ENCODE peak calls at places on chromosomes 7 and 10, in five cellular contexts. L, T, V, E and O are unnamed samples.

GRCh38 chr10:129868470-129869035 is 95.5 kb downstream of the EBF3 start:
- DNase-seq in T (no peak), E (no peak), V (no peak), L (no peak), O (no peak)

GRCh38 chr10:38038107-38038931 is 27.8 kb downstream of the ZNF33A start:
- DNase-seq in V (no peak), L (no peak), T (no peak), E (no peak), O (no peak)

GRCh38 chr7:86559096-86559495 is 84.6 kb upstream of the GRM3 start:
- DNase-seq in V (no peak), T (no peak), E (no peak), L (no peak), O (no peak)

GRCh38 chr10:103800789-103801540 is 54.4 kb downstream of the SH3PXD2A start:
- DNase-seq in T (no peak), V (peak), E (no peak), L (peak), O (no peak)

GRCh38 chr7:44145419-44145968 is 4.4 kb upstream of the MYL7 start:
- DNase-seq in T (no peak), L (peak), E (peak), V (peak), O (no peak)

GRCh38 chr10:50600286-50600685 is 23.5 kb downstream of the SGMS1 start:
- DNase-seq in T (no peak), E (no peak), L (no peak), V (peak), O (no peak)

GRCh38 chr7:137953692-137954470 is 48.0 kb downstream of the CREB3L2 start:
- DNase-seq in V (peak), T (peak), E (no peak), L (no peak), O (no peak)

GRCh38 chr10:68284597-68284996 is 47.3 kb upstream of the HNRNPH3 start:
- DNase-seq in E (no peak), L (no peak), V (no peak), T (peak), O (no peak)

GRCh38 chr7:114255404-114255841 is 159.2 kb upstream of the FOXP2 start:
- DNase-seq in T (no peak), V (no peak), E (no peak), L (no peak), O (no peak)

GRCh38 chr7:128103498-128104108 is 72.4 kb upstream of the LRRC4 start:
- DNase-seq in V (no peak), E (no peak), T (peak), L (no peak), O (no peak)

GRCh38 chr7:73718438-73718881 is 1.0 kb downstream of the STX1A start:
- DNase-seq in V (no peak), E (no peak), T (no peak), L (no peak), O (no peak)

GRCh38 chr7:79646278-79646677 is 192.8 kb upstream of the MAGI2 start:
- DNase-seq in L (no peak), T (no peak), E (no peak), V (no peak), O (no peak)

GRCh38 chr10:48765527-48765926 is 80.9 kb downstream of the WDFY4 start:
- DNase-seq in V (no peak), T (no peak), E (no peak), L (no peak), O (no peak)

GRCh38 chr7:17009007-17009719 is 127.4 kb upstream of the AGR3 start:
- DNase-seq in E (no peak), L (no peak), V (peak), T (no peak), O (no peak)

GRCh38 chr7:156109076-156109475 is 296.8 kb upstream of the SHH start:
- DNase-seq in L (no peak), V (no peak), T (no peak), E (no peak), O (no peak)

GRCh38 chr7:44625899-44626511 is 19.6 kb downstream of the OGDH start:
- DNase-seq in T (no peak), E (no peak), L (peak), V (no peak), O (no peak)

GRCh38 chr10:14380746-14381145 is 50.0 kb upstream of the FRMD4A start:
- DNase-seq in T (no peak), E (no peak), L (no peak), V (peak), O (no peak)

GRCh38 chr7:94059747-94060146 is 55.6 kb upstream of the BET1 start:
- DNase-seq in E (no peak), L (no peak), V (peak), T (no peak), O (peak)

GRCh38 chr7:106068538-106068961 is 43.6 kb downstream of the SYPL1 start:
- DNase-seq in V (no peak), L (no peak), T (no peak), E (no peak), O (no peak)

GRCh38 chr10:127462643-127463295 is 86.3 kb upstream of the NPS start:
- DNase-seq in L (no peak), E (no peak), V (peak), T (no peak), O (no peak)

GRCh38 chr7:5553298-5553877 is 129.8 kb upstream of the TNRC18 start:
- DNase-seq in V (no peak), T (no peak), L (no peak), E (no peak), O (no peak)

GRCh38 chr7:92768501-92769360 is 67.6 kb downstream of the CDK6 start:
- DNase-seq in E (no peak), L (no peak), V (peak), T (peak), O (no peak)

GRCh38 chr7:18320971-18321567 is 174.5 kb upstream of the HDAC9 start:
- DNase-seq in V (peak), L (no peak), E (no peak), T (no peak), O (peak)

GRCh38 chr7:157056957-157057902 is 46.8 kb upstream of the MNX1 start:
- DNase-seq in E (no peak), V (no peak), T (no peak), L (no peak), O (no peak)

GRCh38 chr7:144997516-144997915 is 161.7 kb upstream of the TPK1 start:
- DNase-seq in V (no peak), L (no peak), E (no peak), T (no peak), O (no peak)

GRCh38 chr7:71329030-71329668 is 197.2 kb downstream of the GALNT17 start:
- DNase-seq in E (no peak), L (no peak), V (no peak), T (no peak), O (no peak)

GRCh38 chr10:84850826-84851225 is 522.4 kb downstream of the CCSER2 start:
- DNase-seq in V (peak), T (no peak), L (no peak), E (no peak), O (no peak)

GRCh38 chr7:96738705-96739104 is 29.1 kb upstream of the SEM1 start:
- DNase-seq in T (no peak), E (no peak), V (no peak), L (no peak), O (no peak)

GRCh38 chr10:17428096-17428615 is 26.2 kb downstream of the ST8SIA6 start:
- DNase-seq in T (no peak), V (no peak), E (no peak), L (no peak), O (no peak)

GRCh38 chr10:5616871-5617270 is 49.5 kb downstream of the ASB13 start:
- DNase-seq in L (no peak), T (no peak), E (no peak), V (no peak), O (no peak)

GRCh38 chr7:156768698-156769472 is 124.1 kb downstream of the LMBR1 start:
- DNase-seq in T (no peak), E (peak), L (no peak), V (peak), O (no peak)

GRCh38 chr7:151886783-151887182 is 9.9 kb upstream of the PRKAG2 start:
- DNase-seq in V (no peak), L (no peak), E (no peak), T (no peak), O (no peak)

GRCh38 chr7:101814996-101815825 is 2.2 kb upstream of the CUX1 start:
- DNase-seq in L (peak), E (peak), V (no peak), T (no peak), O (no peak)

GRCh38 chr10:90871279-90871760 is 454 bp upstream of the RPP30 start:
- DNase-seq in L (no peak), T (peak), V (peak), E (no peak), O (no peak)

GRCh38 chr10:119535310-119535709 is 7.2 kb downstream of the RGS10 start:
- DNase-seq in V (no peak), L (no peak), T (no peak), E (no peak), O (no peak)

GRCh38 chr7:107661081-107661864 is 645 bp downstream of the SLC26A4 start:
- DNase-seq in E (peak), L (peak), V (peak), T (peak), O (no peak)

GRCh38 chr7:73361340-73361739 is 33.4 kb downstream of the FKBP6 start:
- DNase-seq in E (no peak), T (no peak), V (no peak), L (no peak), O (no peak)

GRCh38 chr10:103678104-103678526 is 177.3 kb downstream of the SH3PXD2A start:
- DNase-seq in L (peak), V (peak), T (no peak), E (peak), O (peak)

DNA sequence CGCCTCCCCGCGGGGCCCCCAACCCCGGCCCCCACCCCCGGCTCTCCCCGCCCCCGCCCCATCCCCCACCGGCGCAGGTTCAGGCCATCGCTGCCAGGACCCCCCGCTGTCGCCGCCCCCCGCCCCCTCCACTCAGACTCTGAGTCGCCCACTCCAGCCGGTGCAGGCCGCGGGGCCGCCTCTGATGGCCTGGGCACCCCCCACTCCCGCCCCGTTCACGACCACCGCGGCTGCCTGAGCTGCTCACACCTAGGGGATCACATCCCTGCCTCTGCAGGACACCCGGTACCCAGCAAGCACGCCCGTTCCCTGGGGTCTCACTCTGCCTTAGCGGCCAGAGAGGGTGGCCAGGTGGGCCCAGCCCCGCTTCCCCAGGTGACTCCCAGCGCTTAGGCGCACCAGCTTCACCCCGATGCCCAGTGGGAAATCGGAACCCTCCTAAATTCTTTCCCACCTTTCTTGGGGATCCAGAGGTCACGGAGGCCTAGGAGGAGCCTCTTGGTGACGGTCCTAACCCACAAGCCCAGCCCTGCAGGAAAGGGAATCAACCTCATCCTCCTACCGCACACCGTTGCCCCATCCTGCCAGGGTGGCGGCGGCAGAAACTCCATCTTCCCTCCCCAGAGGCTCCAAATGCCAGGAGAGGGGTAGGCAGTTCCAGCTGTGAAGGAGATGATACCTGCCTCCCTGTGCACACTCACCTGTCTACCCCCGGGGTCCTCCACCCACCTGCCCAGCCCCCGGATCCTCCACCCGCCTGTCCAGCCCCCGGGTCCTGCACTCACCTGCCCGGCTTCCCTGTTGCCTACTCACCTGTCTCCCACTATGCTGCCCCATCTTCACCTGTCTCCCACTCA is 13.7 kb upstream of the DNAAF5 start:
- DNase-seq in T (no peak), L (no peak), E (peak), V (no peak), O (no peak)
- H3K4me3 ChIP-seq in T (no peak), L (peak), E (no peak), V (no peak), O (no peak)

DNA sequence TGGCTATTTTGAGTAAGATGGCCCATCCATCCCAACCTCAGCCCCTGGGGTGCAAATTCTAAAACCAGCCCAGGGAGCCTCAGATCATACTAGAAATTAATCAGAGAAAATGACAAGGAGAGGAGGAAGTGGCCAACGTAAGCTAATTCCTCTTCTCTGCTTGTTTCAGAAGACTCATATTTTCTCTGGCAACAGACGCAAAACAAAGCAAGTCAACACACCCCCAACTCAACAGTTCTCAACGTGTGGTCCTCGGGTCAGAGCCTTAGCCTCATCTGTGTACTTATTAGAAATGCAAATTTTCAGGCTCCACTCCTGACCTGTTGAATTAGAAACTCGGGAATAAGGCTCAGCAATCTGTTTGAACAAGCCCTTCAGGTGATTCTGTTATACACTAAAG is 413.9 kb upstream of the AUTS2 start:
- DNase-seq in T (no peak), E (no peak), L (no peak), V (no peak), O (no peak)
- H3K4me3 ChIP-seq in T (no peak), E (no peak), L (no peak), V (no peak), O (no peak)

GRCh38 chr10:22693371-22693784 is 21.0 kb downstream of the PIP4K2A start:
- DNase-seq in T (no peak), E (no peak), V (no peak), L (no peak), O (no peak)
- H3K4me3 ChIP-seq in T (no peak), E (no peak), V (no peak), L (no peak), O (no peak)

DNA sequence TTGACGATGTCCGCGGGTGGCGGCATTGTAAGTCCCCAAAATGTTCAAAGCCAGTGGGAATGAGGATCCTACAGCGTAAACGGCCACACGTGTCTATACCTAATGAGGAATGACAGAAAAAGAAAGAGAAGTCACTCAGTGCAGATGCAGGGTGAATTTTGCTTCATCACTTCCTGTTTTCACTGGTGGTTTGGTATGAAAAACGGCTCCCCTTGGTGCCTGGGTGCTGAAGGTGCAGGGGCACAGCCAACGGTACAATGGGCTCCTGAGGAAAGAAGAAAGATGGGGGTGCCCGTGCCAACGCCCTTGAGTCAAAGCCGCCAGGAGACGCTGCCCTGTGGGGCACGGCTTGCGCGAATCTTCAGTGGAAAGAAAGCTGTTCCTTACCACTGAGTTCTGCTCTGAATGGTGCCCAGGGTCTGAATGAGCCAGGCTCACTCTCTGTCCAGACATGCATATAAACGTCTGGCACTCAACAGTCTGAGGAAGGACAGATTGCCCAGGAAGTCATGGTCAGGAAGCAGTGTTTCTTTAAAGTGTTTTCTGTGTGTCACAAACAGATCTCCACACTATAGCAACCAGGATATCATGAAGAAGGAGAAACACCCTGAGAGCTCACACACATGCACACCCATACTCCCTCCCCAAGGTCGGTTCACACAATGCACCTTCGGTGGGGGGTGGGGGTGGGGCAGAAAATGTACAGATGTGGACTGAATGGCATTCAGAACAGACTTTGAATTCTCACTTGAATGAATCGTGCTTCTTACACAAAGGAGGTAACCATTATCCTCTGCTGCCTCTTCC is 105.8 kb downstream of the ELMO1 start:
- DNase-seq in T (no peak), E (peak), V (no peak), L (peak), O (no peak)
- H3K4me3 ChIP-seq in T (no peak), E (peak), V (no peak), L (peak), O (no peak)

GRCh38 chr7:39609084-39609461 is 14.3 kb upstream of the RALA start:
- DNase-seq in L (no peak), V (peak), E (no peak), T (no peak), O (no peak)
- H3K4me3 ChIP-seq in L (peak), V (no peak), E (peak), T (no peak), O (no peak)

DNA sequence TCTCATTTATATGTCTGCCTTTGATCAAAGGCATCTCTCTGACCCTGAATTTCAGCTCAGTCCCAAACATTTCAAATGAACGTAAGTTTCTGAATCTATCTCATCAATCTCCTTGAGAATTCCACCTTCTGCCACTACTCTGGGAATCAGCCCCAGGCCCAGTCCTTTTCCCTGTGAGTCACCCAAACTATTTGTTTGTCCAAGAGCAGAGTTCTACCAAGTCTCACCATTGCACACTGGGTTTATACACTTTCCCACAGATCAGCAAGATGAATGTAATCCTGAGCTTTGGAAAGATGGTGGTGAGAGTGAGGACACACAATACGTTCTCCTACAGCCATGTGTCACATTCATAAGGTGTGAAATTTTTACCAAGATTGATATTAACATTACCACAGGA is 251.3 kb upstream of the VWC2 start:
- DNase-seq in L (no peak), V (peak), E (no peak), T (no peak), O (no peak)
- H3K4me3 ChIP-seq in L (no peak), V (no peak), E (no peak), T (no peak), O (no peak)

DNA sequence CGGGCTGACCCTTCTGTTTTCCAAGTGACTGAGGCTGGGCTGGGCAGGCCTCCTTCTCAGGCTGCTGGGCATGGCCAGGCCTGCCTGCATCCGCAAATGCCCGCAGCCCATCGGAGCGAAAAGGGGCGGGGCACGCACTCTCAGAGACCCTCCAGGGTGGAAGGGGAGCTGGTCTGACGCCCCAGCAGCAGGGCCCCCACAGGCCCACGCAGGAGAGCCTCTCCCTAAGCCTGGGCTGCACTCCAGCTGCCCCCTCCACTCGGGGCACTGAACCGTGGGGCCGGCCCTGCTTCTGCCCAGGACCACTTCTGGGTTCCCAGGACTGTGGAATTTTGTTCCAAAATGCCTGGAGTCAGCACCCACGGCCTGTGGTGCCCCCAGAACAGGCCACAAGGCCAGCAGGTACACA is 9.3 kb downstream of the ADAP1 start:
- DNase-seq in V (peak), E (no peak), L (no peak), T (no peak), O (no peak)
- H3K4me3 ChIP-seq in V (peak), E (peak), L (no peak), T (no peak), O (no peak)

GRCh38 chr10:514137-514671 is 175.3 kb downstream of the DIP2C start:
- DNase-seq in E (no peak), T (no peak), L (no peak), V (no peak), O (no peak)
- H3K4me3 ChIP-seq in E (no peak), T (no peak), L (no peak), V (no peak), O (no peak)

GRCh38 chr10:29646960-29647431 is 12.2 kb upstream of the SVIL start:
- DNase-seq in L (no peak), E (no peak), V (no peak), T (no peak), O (no peak)

GRCh38 chr10:29648114-29648982 is 13.6 kb upstream of the SVIL start:
- DNase-seq in E (no peak), L (no peak), T (no peak), V (no peak), O (no peak)

GRCh38 chr10:29646238-29646902 is 11.6 kb upstream of the SVIL start:
- DNase-seq in E (no peak), L (no peak), V (peak), T (peak), O (peak)

GRCh38 chr10:29648983-29649268 is 14.2 kb upstream of the SVIL start:
- DNase-seq in E (no peak), V (no peak), T (peak), L (no peak), O (no peak)

DNA sequence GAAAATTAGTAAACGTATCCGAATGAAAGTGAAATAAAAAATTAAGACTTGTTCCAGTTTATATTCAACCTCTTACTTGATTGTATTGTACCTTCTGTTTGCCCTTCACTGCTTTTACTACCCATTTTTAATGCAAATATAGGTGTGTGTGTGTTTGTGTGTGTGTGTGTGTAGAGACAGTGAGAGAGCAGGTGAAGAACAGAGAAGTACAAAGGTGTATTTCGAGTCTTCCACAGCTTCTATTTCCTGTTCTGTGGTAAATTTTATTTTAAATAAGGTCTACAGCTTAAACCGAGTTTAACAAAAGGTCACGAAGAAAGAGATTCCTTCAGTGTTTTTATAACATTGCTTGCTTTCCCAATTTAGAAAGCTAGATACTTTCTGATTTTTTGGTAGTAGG is 12.7 kb upstream of the SVIL start:
- DNase-seq in L (no peak), V (no peak), T (no peak), E (no peak), O (no peak)
- H3K4me3 ChIP-seq in L (peak), V (no peak), T (no peak), E (no peak), O (no peak)

GRCh38 chr7:27151341-27151944 is 940 bp downstream of the HOXA3 start:
- DNase-seq in V (no peak), T (peak), E (peak), L (no peak), O (no peak)
- H3K4me3 ChIP-seq in V (peak), T (peak), E (peak), L (peak), O (peak)